ENCODE peak calls at places on chromosome 14, in eight cellular contexts. R is lung, T is neural progenitor cell, K is fibroblast of mammary gland, Q is astrocyte of the cerebellum, D is left ventricle myocardium inferior, M is GM12864, O is Calu3. G is an unnamed sample.

GRCh38 chr14:32047791-32048190 is 29.3 kb upstream of the ARHGAP5 start:
- DNase-seq in K (peak), M (no peak), T (no peak), Q (peak), D (no peak), R (no peak), O (no peak), G (no peak)

GRCh38 chr14:104552738-104553125 is 26.8 kb upstream of the C14orf180 start:
- DNase-seq in Q (no peak), K (no peak), T (no peak), D (no peak), R (no peak), O (no peak), M (no peak), G (no peak)

GRCh38 chr14:66174453-66174891 is 311.7 kb upstream of the CCDC196 start:
- DNase-seq in O (no peak), M (no peak), T (no peak), K (no peak), Q (no peak), R (no peak), D (no peak), G (no peak)

GRCh38 chr14:94559638-94560290 is 1.5 kb upstream of the SERPINA4 start:
- DNase-seq in D (no peak), Q (no peak), K (no peak), T (no peak), O (no peak), R (no peak), M (no peak), G (no peak)

GRCh38 chr14:63652406-63652805 is 10.7 kb upstream of the WDR89 start:
- DNase-seq in K (no peak), M (no peak), R (no peak), O (no peak), D (no peak), Q (no peak), T (no peak), G (no peak)

GRCh38 chr14:68687746-68688145 is 105.1 kb downstream of the ZFP36L1 start:
- DNase-seq in R (no peak), K (peak), M (no peak), Q (no peak), O (peak), D (no peak), T (no peak), G (no peak)

GRCh38 chr14:106436310-106436905 is 910.0 kb downstream of the TMEM121 start:
- DNase-seq in M (no peak), Q (no peak), R (peak), O (peak), T (no peak), D (peak), K (peak), G (no peak)

GRCh38 chr14:91509878-91510170 is 286 bp downstream of the PPP4R3A start:
- DNase-seq in D (no peak), T (peak), R (no peak), Q (no peak), K (no peak), M (no peak), O (no peak), G (peak)

GRCh38 chr14:22113401-22113800 is 439.8 kb upstream of the OR4E1 start:
- DNase-seq in O (no peak), K (no peak), T (no peak), Q (no peak), R (no peak), M (no peak), D (no peak), G (no peak)

GRCh38 chr14:83300454-83301064 is 1766.9 kb upstream of the SEL1L start:
- DNase-seq in O (no peak), M (no peak), K (peak), R (no peak), Q (peak), T (peak), D (no peak), G (peak)

GRCh38 chr14:102326583-102326982 is 7.0 kb downstream of the ZNF839 start:
- DNase-seq in D (no peak), T (no peak), O (no peak), R (no peak), Q (no peak), M (no peak), K (no peak), G (no peak)

GRCh38 chr14:67821121-67821520 is 1.5 kb downstream of the RAD51B start:
- DNase-seq in Q (no peak), R (no peak), M (no peak), T (no peak), D (no peak), O (no peak), K (no peak), G (no peak)

GRCh38 chr14:104078031-104078455 is 7.5 kb upstream of the ASPG start:
- DNase-seq in Q (peak), T (peak), M (peak), D (peak), R (peak), K (peak), O (peak), G (peak)

GRCh38 chr14:58501214-58501816 is 73.8 kb downstream of the KIAA0586 start:
- DNase-seq in R (no peak), Q (peak), O (peak), T (peak), M (peak), K (peak), D (no peak), G (peak)

GRCh38 chr14:105325303-105325702 is 10.8 kb downstream of the PACS2 start:
- DNase-seq in Q (no peak), R (no peak), D (no peak), M (no peak), T (peak), O (no peak), K (no peak), G (no peak)

GRCh38 chr14:49512571-49512970 is 73.6 kb downstream of the RPS29 start:
- DNase-seq in D (no peak), T (no peak), Q (no peak), M (no peak), K (no peak), O (no peak), R (no peak), G (no peak)

GRCh38 chr14:54348001-54348611 is 48.7 kb upstream of the CDKN3 start:
- DNase-seq in T (peak), M (no peak), O (peak), K (peak), R (no peak), Q (no peak), D (no peak), G (peak)

GRCh38 chr14:106318700-106319099 is 792.3 kb downstream of the TMEM121 start:
- DNase-seq in D (no peak), T (no peak), Q (no peak), R (no peak), O (no peak), K (no peak), M (no peak), G (peak)

GRCh38 chr14:65849558-65849957 is 437.0 kb downstream of the FUT8 start:
- DNase-seq in T (peak), M (no peak), D (no peak), O (no peak), R (no peak), Q (no peak), K (no peak), G (no peak)

GRCh38 chr14:34931206-34931605 is 51.6 kb upstream of the SRP54 start:
- DNase-seq in Q (no peak), R (no peak), M (no peak), D (no peak), O (peak), K (peak), T (no peak), G (no peak)

GRCh38 chr14:94756310-94756709 is 13.6 kb downstream of the GSC start:
- DNase-seq in R (no peak), K (no peak), Q (no peak), O (no peak), M (no peak), T (no peak), D (no peak), G (no peak)

GRCh38 chr14:51750542-51750941 is 98.8 kb downstream of the FRMD6 start:
- DNase-seq in Q (no peak), T (peak), O (no peak), M (no peak), D (no peak), R (no peak), K (no peak), G (no peak)
- TF ChIP-seq CTCF in Q (no peak), T (peak), O (no peak), M (peak), D (no peak), R (no peak), K (no peak), G (no peak)

DNA sequence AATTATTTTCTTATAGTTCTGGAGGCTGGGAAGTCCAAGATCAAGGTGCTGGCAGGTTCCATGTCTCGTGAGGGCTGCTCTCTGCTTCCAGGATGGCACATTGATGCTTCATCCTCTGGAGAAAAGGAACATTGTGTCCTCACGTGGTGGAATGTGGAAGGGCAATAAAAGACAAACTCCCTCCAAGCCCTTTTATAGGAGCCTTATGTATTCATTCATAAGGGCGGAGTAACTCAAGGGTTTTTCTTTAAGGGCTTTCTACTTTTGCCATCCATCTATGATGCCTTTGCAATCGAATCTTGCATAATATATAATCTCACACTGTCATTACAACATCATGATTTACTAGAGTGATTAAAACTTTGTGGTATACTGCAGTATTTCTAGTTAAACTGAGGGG is 132.7 kb upstream of the DDHD1 start:
- DNase-seq in O (no peak), M (no peak), T (no peak), Q (no peak), K (no peak), D (no peak), R (no peak), G (no peak)
- TF ChIP-seq CTCF in O (no peak), M (no peak), T (no peak), Q (no peak), K (peak), D (no peak), R (no peak), G (peak)

DNA sequence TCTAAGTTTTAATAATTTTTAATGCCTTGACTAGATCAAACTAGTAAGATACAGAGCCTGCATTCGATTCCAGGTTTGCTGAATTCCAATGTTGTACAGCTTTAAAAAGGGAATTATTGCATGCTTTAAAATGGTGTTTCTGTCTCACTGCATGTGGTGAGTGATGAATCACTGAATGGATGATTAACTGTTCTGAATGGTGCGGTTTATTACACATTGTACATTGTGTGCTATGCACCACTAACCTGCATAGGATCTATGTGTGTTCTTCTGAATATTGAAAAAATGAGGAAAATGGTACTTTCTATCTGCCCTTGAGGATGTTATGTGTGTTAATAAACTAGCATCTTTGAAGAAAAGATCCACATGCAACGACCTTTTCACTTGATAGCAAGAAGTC is 231.7 kb downstream of the NRXN3 start:
- DNase-seq in M (no peak), R (no peak), D (no peak), T (no peak), K (peak), O (no peak), Q (peak), G (no peak)
- TF ChIP-seq CTCF in M (no peak), R (no peak), D (no peak), T (no peak), K (no peak), O (no peak), Q (no peak), G (no peak)

GRCh38 chr14:100664841-100665425 is 61.8 kb upstream of the DLK1 start:
- DNase-seq in Q (no peak), O (no peak), T (no peak), R (no peak), K (peak), D (peak), M (no peak), G (no peak)
- TF ChIP-seq CTCF in Q (no peak), O (no peak), T (no peak), R (no peak), K (no peak), D (no peak), M (no peak), G (no peak)

GRCh38 chr14:89572566-89573398 is 155.7 kb upstream of the FOXN3 start:
- DNase-seq in O (no peak), D (no peak), R (no peak), T (no peak), M (no peak), K (no peak), Q (no peak), G (no peak)
- TF ChIP-seq CTCF in O (no peak), D (no peak), R (no peak), T (no peak), M (no peak), K (no peak), Q (no peak), G (no peak)